ENCODE peak calls at places on chromosomes 13 and 19, in five cellular contexts. W is stimulated activated CD8-positive, alpha-beta memory T cell treated with anti-CD3 and anti-CD28 coated beads, Interleukin-7, amount 100 ng/mL, for 24 hours; D is epithelial cell of prostate; Q is neural progenitor cell; Y is stimulated activated CD4-positive, alpha-beta T cell treated with anti-CD3 and anti-CD28 coated beads, TNF-alpha, amount 100 ng/mL, for 24 hours. C is an unnamed sample.

GRCh38 chr13:49444517-49445395 is 682 bp downstream of the SETDB2 start:
- DNase-seq in Q (peak), Y (no peak), W (no peak), D (peak), C (peak)

GRCh38 chr19:47776568-47776967 is 1.9 kb upstream of the SELENOW start:
- DNase-seq in D (peak), Q (no peak), W (no peak), Y (no peak), C (no peak)

GRCh38 chr19:14479985-14480694 is 5.0 kb upstream of the PTGER1 start:
- DNase-seq in Q (peak), Y (peak), W (peak), D (no peak), C (peak)

GRCh38 chr13:27104606-27105005 is 67.0 kb downstream of the USP12 start:
- DNase-seq in Q (no peak), Y (no peak), W (no peak), D (no peak), C (no peak)

GRCh38 chr19:5071579-5071978 is 102.7 kb downstream of the KDM4B start:
- DNase-seq in Q (no peak), Y (no peak), D (no peak), W (no peak), C (no peak)

GRCh38 chr13:110010433-110011135 is 224.2 kb upstream of the IRS2 start:
- DNase-seq in Q (no peak), D (no peak), Y (no peak), W (no peak), C (no peak)

GRCh38 chr19:44694184-44694579 is 4.8 kb upstream of the CEACAM16 start:
- DNase-seq in Y (no peak), D (no peak), W (no peak), Q (no peak), C (no peak)

GRCh38 chr19:49892716-49893115 is 4.0 kb downstream of the IL4I1 start:
- DNase-seq in D (no peak), Q (no peak), Y (no peak), W (no peak), C (no peak)

GRCh38 chr19:44846455-44847143 is 502 bp downstream of the NECTIN2 start:
- DNase-seq in W (no peak), Q (peak), D (no peak), Y (no peak), C (peak)

GRCh38 chr13:30370146-30370545 is 52.1 kb upstream of the UBE2L5 start:
- DNase-seq in W (no peak), Y (no peak), Q (no peak), D (no peak), C (no peak)

GRCh38 chr19:18999016-18999758 is 34.1 kb downstream of the SUGP2 start:
- DNase-seq in Q (no peak), W (no peak), D (no peak), Y (no peak), C (no peak)

GRCh38 chr13:50387124-50387581 is 371.9 kb downstream of the KCNRG start:
- DNase-seq in Y (peak), D (no peak), W (no peak), Q (peak), C (peak)

GRCh38 chr13:41017153-41017552 is 2.0 kb downstream of the ELF1 start:
- DNase-seq in Q (no peak), W (no peak), D (no peak), Y (no peak), C (no peak)

GRCh38 chr19:18985257-18985656 is 44.2 kb upstream of the HOMER3 start:
- DNase-seq in D (no peak), Y (no peak), W (no peak), Q (peak), C (no peak)

GRCh38 chr13:21095311-21095710 is 33.9 kb upstream of the LATS2 start:
- DNase-seq in Y (no peak), D (no peak), W (no peak), Q (no peak), C (no peak)

GRCh38 chr13:27383104-27383921 is 41.1 kb upstream of the GTF3A start:
- DNase-seq in W (no peak), D (no peak), Q (no peak), Y (no peak), C (no peak)

GRCh38 chr19:7965921-7966665 is 22.6 kb upstream of the TIMM44 start:
- DNase-seq in W (no peak), Y (no peak), D (no peak), Q (no peak), C (no peak)

GRCh38 chr19:38739440-38740251 is 4.6 kb downstream of the CAPN12 start:
- DNase-seq in W (no peak), Q (no peak), Y (no peak), D (no peak), C (no peak)

GRCh38 chr13:80973721-80974120 is 632.8 kb upstream of the SPRY2 start:
- DNase-seq in D (no peak), Q (no peak), Y (no peak), W (no peak), C (no peak)

C was measured in AG08395.